ENCODE peak calls at places on chromosomes 3 and 15, in eight cellular contexts. One of them, this sample, is unnamed.

GRCh38 chr3:45915518-45916231 is 27.6 kb upstream of the CXCR6 start:
- DNase-seq in cardiac fibroblast: peak; percentile 79
- DNase-seq in GM12865: peak; percentile 98
- DNase-seq in GM12878: peak; percentile 98
- DNase-seq in adrenal gland: peak; percentile 64
- DNase-seq in HCT116: peak; percentile 7
- DNase-seq in cardiac muscle cell: no peak
- DNase-seq in colonic mucosa: no peak
- DNase-seq in this sample: peak; percentile 51

GRCh38 chr3:160707187-160707789 is 30.3 kb downstream of the ARL14 start:
- DNase-seq in cardiac fibroblast: peak; percentile 78
- DNase-seq in cardiac muscle cell: peak; percentile 65
- DNase-seq in adrenal gland: peak; percentile 61
- DNase-seq in GM12865: peak; percentile 52
- DNase-seq in GM12878: peak; percentile 11
- DNase-seq in colonic mucosa: peak; percentile 27
- DNase-seq in HCT116: peak; percentile 37
- DNase-seq in this sample: peak; percentile 20

GRCh38 chr3:126954141-126954845 is 28.6 kb upstream of the PLXNA1 start:
- DNase-seq in cardiac muscle cell: no peak
- DNase-seq in colonic mucosa: no peak
- DNase-seq in HCT116: no peak
- DNase-seq in GM12865: peak; percentile 44
- DNase-seq in GM12878: no peak
- DNase-seq in adrenal gland: no peak
- DNase-seq in cardiac fibroblast: no peak
- DNase-seq in this sample: no peak

GRCh38 chr3:7874116-7874515 is 627.5 kb upstream of the LMCD1 start:
- DNase-seq in cardiac muscle cell: no peak
- DNase-seq in GM12865: no peak
- DNase-seq in colonic mucosa: no peak
- DNase-seq in GM12878: no peak
- DNase-seq in adrenal gland: no peak
- DNase-seq in HCT116: peak; percentile 51
- DNase-seq in cardiac fibroblast: peak; percentile 18
- DNase-seq in this sample: no peak

GRCh38 chr3:105835606-105836005 is 33.2 kb downstream of the CBLB start:
- DNase-seq in adrenal gland: no peak
- DNase-seq in GM12878: no peak
- DNase-seq in colonic mucosa: no peak
- DNase-seq in HCT116: no peak
- DNase-seq in GM12865: no peak
- DNase-seq in cardiac fibroblast: no peak
- DNase-seq in cardiac muscle cell: no peak
- DNase-seq in this sample: no peak

GRCh38 chr15:81786776-81787175 is 259.0 kb downstream of the MEX3B start:
- DNase-seq in cardiac fibroblast: no peak
- DNase-seq in HCT116: no peak
- DNase-seq in GM12878: no peak
- DNase-seq in GM12865: no peak
- DNase-seq in colonic mucosa: no peak
- DNase-seq in cardiac muscle cell: no peak
- DNase-seq in adrenal gland: no peak
- DNase-seq in this sample: no peak

GRCh38 chr3:177960014-177960413 is 576.2 kb upstream of the KCNMB2 start:
- DNase-seq in GM12878: no peak
- DNase-seq in colonic mucosa: no peak
- DNase-seq in adrenal gland: peak; percentile 62
- DNase-seq in HCT116: no peak
- DNase-seq in cardiac muscle cell: no peak
- DNase-seq in GM12865: no peak
- DNase-seq in cardiac fibroblast: peak; percentile 71
- DNase-seq in this sample: no peak

GRCh38 chr3:141528837-141529236 is 42.0 kb downstream of the RASA2 start:
- DNase-seq in cardiac fibroblast: no peak
- DNase-seq in GM12865: no peak
- DNase-seq in adrenal gland: no peak
- DNase-seq in cardiac muscle cell: no peak
- DNase-seq in HCT116: no peak
- DNase-seq in GM12878: no peak
- DNase-seq in colonic mucosa: no peak
- DNase-seq in this sample: no peak

GRCh38 chr3:153290278-153291015 is 128.4 kb downstream of the RAP2B start:
- DNase-seq in cardiac muscle cell: no peak
- DNase-seq in cardiac fibroblast: peak; percentile 48
- DNase-seq in HCT116: no peak
- DNase-seq in GM12865: no peak
- DNase-seq in adrenal gland: no peak
- DNase-seq in GM12878: no peak
- DNase-seq in colonic mucosa: no peak
- DNase-seq in this sample: no peak

GRCh38 chr15:29196306-29196705 is 73.3 kb downstream of the NSMCE3 start:
- DNase-seq in GM12865: no peak
- DNase-seq in cardiac fibroblast: no peak
- DNase-seq in GM12878: no peak
- DNase-seq in HCT116: no peak
- DNase-seq in colonic mucosa: no peak
- DNase-seq in cardiac muscle cell: peak; percentile 67
- DNase-seq in adrenal gland: no peak
- DNase-seq in this sample: no peak

GRCh38 chr3:160671995-160672394 is 5.0 kb upstream of the ARL14 start:
- DNase-seq in HCT116: no peak
- DNase-seq in GM12865: no peak
- DNase-seq in cardiac fibroblast: no peak
- DNase-seq in colonic mucosa: no peak
- DNase-seq in GM12878: no peak
- DNase-seq in cardiac muscle cell: no peak
- DNase-seq in adrenal gland: no peak
- DNase-seq in this sample: no peak

GRCh38 chr3:39146611-39147373 is 6.6 kb downstream of the CSRNP1 start:
- DNase-seq in cardiac fibroblast: peak; percentile 98
- DNase-seq in adrenal gland: peak; percentile 95
- DNase-seq in cardiac muscle cell: no peak
- DNase-seq in colonic mucosa: peak; percentile 84
- DNase-seq in GM12865: peak; percentile 81
- DNase-seq in HCT116: peak; percentile 77
- DNase-seq in GM12878: no peak
- DNase-seq in this sample: peak; percentile 91

GRCh38 chr15:89105147-89105546 is 16.9 kb downstream of the ABHD2 start:
- DNase-seq in adrenal gland: no peak
- DNase-seq in cardiac muscle cell: no peak
- DNase-seq in GM12878: no peak
- DNase-seq in GM12865: no peak
- DNase-seq in HCT116: no peak
- DNase-seq in colonic mucosa: no peak
- DNase-seq in cardiac fibroblast: peak; percentile 97
- DNase-seq in this sample: peak; percentile 81

GRCh38 chr3:73558399-73559075 is 66.2 kb downstream of the PDZRN3 start:
- DNase-seq in HCT116: no peak
- DNase-seq in GM12865: no peak
- DNase-seq in adrenal gland: peak; percentile 72
- DNase-seq in colonic mucosa: no peak
- DNase-seq in GM12878: no peak
- DNase-seq in cardiac muscle cell: no peak
- DNase-seq in cardiac fibroblast: peak; percentile 37
- DNase-seq in this sample: no peak
- H3K4me3 ChIP-seq in HCT116: no peak overlapping the region
- H3K4me3 ChIP-seq in GM12865: no peak overlapping the region
- H3K4me3 ChIP-seq in adrenal gland: peak overlapping the region; percentile 16
- H3K4me3 ChIP-seq in colonic mucosa: no peak overlapping the region
- H3K4me3 ChIP-seq in GM12878: no peak overlapping the region
- H3K4me3 ChIP-seq in cardiac muscle cell: no peak overlapping the region
- H3K4me3 ChIP-seq in cardiac fibroblast: no peak overlapping the region
- H3K4me3 ChIP-seq in this sample: no peak overlapping the region

GRCh38 chr15:74788042-74788715 is 6.3 kb downstream of the CSK start:
- DNase-seq in cardiac fibroblast: no peak
- DNase-seq in adrenal gland: no peak
- DNase-seq in cardiac muscle cell: no peak
- DNase-seq in HCT116: no peak
- DNase-seq in GM12865: no peak
- DNase-seq in GM12878: no peak
- DNase-seq in colonic mucosa: peak; percentile 25
- DNase-seq in this sample: no peak
- H3K4me3 ChIP-seq in cardiac fibroblast: no peak overlapping the region
- H3K4me3 ChIP-seq in adrenal gland: peak overlapping the region; percentile 9
- H3K4me3 ChIP-seq in cardiac muscle cell: no peak overlapping the region
- H3K4me3 ChIP-seq in HCT116: no peak overlapping the region
- H3K4me3 ChIP-seq in GM12865: peak overlapping the region; percentile 98
- H3K4me3 ChIP-seq in GM12878: peak overlapping the region; percentile 77
- H3K4me3 ChIP-seq in colonic mucosa: no peak overlapping the region
- H3K4me3 ChIP-seq in this sample: no peak overlapping the region

GRCh38 chr3:136173939-136174338 is 22.2 kb downstream of the MSL2 start:
- DNase-seq in cardiac muscle cell: no peak
- DNase-seq in colonic mucosa: no peak
- DNase-seq in adrenal gland: no peak
- DNase-seq in HCT116: no peak
- DNase-seq in cardiac fibroblast: no peak
- DNase-seq in GM12878: no peak
- DNase-seq in GM12865: no peak
- DNase-seq in this sample: no peak

GRCh38 chr3:136181741-136182140 is 14.4 kb downstream of the MSL2 start:
- DNase-seq in cardiac fibroblast: no peak
- DNase-seq in cardiac muscle cell: no peak
- DNase-seq in adrenal gland: peak; percentile 47
- DNase-seq in colonic mucosa: no peak
- DNase-seq in HCT116: no peak
- DNase-seq in GM12878: no peak
- DNase-seq in GM12865: no peak
- DNase-seq in this sample: no peak

GRCh38 chr3:136177876-136178275 is 18.3 kb downstream of the MSL2 start:
- DNase-seq in colonic mucosa: no peak
- DNase-seq in GM12878: no peak
- DNase-seq in HCT116: no peak
- DNase-seq in cardiac muscle cell: no peak
- DNase-seq in adrenal gland: no peak
- DNase-seq in GM12865: no peak
- DNase-seq in cardiac fibroblast: no peak
- DNase-seq in this sample: no peak
- H3K4me3 ChIP-seq in colonic mucosa: no peak overlapping the region
- H3K4me3 ChIP-seq in GM12878: no peak overlapping the region
- H3K4me3 ChIP-seq in HCT116: no peak overlapping the region
- H3K4me3 ChIP-seq in cardiac muscle cell: no peak overlapping the region
- H3K4me3 ChIP-seq in adrenal gland: no peak overlapping the region
- H3K4me3 ChIP-seq in GM12865: no peak overlapping the region
- H3K4me3 ChIP-seq in cardiac fibroblast: no peak overlapping the region
- H3K4me3 ChIP-seq in this sample: no peak overlapping the region

GRCh38 chr3:13598926-13599886 is 50.3 kb downstream of the FBLN2 start:
- DNase-seq in colonic mucosa: no peak
- DNase-seq in cardiac fibroblast: no peak
- DNase-seq in GM12865: no peak
- DNase-seq in HCT116: no peak
- DNase-seq in cardiac muscle cell: no peak
- DNase-seq in adrenal gland: no peak
- DNase-seq in GM12878: no peak
- DNase-seq in this sample: peak; percentile 57
- H3K4me3 ChIP-seq in colonic mucosa: no peak overlapping the region
- H3K4me3 ChIP-seq in cardiac fibroblast: no peak overlapping the region
- H3K4me3 ChIP-seq in GM12865: no peak overlapping the region
- H3K4me3 ChIP-seq in HCT116: no peak overlapping the region
- H3K4me3 ChIP-seq in cardiac muscle cell: no peak overlapping the region
- H3K4me3 ChIP-seq in adrenal gland: no peak overlapping the region
- H3K4me3 ChIP-seq in GM12878: no peak overlapping the region
- H3K4me3 ChIP-seq in this sample: no peak overlapping the region

DNA sequence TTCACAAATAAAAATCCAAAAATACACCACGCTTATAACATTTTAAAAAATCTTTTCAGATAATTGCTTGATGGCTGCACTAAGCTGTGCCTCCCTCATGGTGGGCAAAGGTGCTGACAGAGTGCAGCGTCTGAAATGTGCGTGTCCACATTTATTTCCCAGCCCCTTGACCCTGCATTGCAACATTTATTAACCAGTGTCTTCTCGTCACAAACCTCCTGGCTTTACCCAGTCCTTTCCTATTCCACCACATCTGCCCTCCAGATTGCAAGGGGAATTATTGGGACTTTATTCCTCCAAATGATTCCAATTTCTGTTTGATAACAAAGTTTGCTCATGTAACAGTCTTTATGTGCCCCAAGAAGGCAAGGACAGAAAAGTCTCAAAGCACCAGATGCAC is 5.5 kb downstream of the RASGRP1 start:
- DNase-seq in cardiac fibroblast: no peak
- DNase-seq in GM12865: no peak
- DNase-seq in GM12878: no peak
- DNase-seq in cardiac muscle cell: no peak
- DNase-seq in adrenal gland: no peak
- DNase-seq in colonic mucosa: no peak
- DNase-seq in HCT116: no peak
- DNase-seq in this sample: no peak
- H3K4me3 ChIP-seq in cardiac fibroblast: no peak overlapping the region
- H3K4me3 ChIP-seq in GM12865: no peak overlapping the region
- H3K4me3 ChIP-seq in GM12878: peak overlapping the region; percentile 75
- H3K4me3 ChIP-seq in cardiac muscle cell: no peak overlapping the region
- H3K4me3 ChIP-seq in adrenal gland: no peak overlapping the region
- H3K4me3 ChIP-seq in colonic mucosa: no peak overlapping the region
- H3K4me3 ChIP-seq in HCT116: no peak overlapping the region
- H3K4me3 ChIP-seq in this sample: no peak overlapping the region

This sample was measured in HFF-Myc.